ENCODE peak calls at places on chromosomes 7 and 10, in six cellular contexts. L is A549, Q is HepG2, G is K562, D is WTC11, A is H1. N is an unnamed sample.

GRCh38 chr10:6498771-6499170 is 81.3 kb downstream of the PRKCQ start:
- DNase-seq in L (no peak), Q (no peak), G (no peak), D (no peak), A (no peak), N (no peak)

GRCh38 chr7:148385009-148385682 is 205.4 kb upstream of the C7orf33 start:
- DNase-seq in L (no peak), Q (no peak), G (no peak), D (no peak), A (no peak), N (no peak)

GRCh38 chr10:35432781-35433338 is 96.6 kb downstream of the CCNY start:
- DNase-seq in L (no peak), Q (no peak), G (no peak), D (no peak), A (no peak), N (no peak)

GRCh38 chr10:72088879-72089585 is 681 bp upstream of the SPOCK2 start:
- DNase-seq in L (no peak), Q (peak), G (no peak), D (peak), A (no peak), N (no peak)

GRCh38 chr10:71864861-71865473 is 13.9 kb upstream of the PSAP start:
- DNase-seq in L (no peak), Q (no peak), G (no peak), D (no peak), A (no peak), N (no peak)

GRCh38 chr10:89235073-89235798 is 16.3 kb downstream of the LIPA start:
- DNase-seq in L (no peak), Q (no peak), G (no peak), D (no peak), A (no peak), N (no peak)

GRCh38 chr7:155643804-155644177 is 670 bp upstream of the RBM33 start:
- DNase-seq in L (peak), Q (no peak), G (no peak), D (no peak), A (no peak), N (no peak)

GRCh38 chr10:70761031-70761601 is 24.1 kb downstream of the TBATA start:
- DNase-seq in L (no peak), Q (no peak), G (no peak), D (peak), A (no peak), N (no peak)

GRCh38 chr7:44177570-44178131 is 11.6 kb downstream of the GCK start:
- DNase-seq in L (no peak), Q (no peak), G (no peak), D (no peak), A (no peak), N (no peak)

GRCh38 chr7:35760082-35760770 is 40.6 kb upstream of the SEPTIN7 start:
- DNase-seq in L (no peak), Q (no peak), G (no peak), D (no peak), A (no peak), N (no peak)

GRCh38 chr7:106858618-106859532 is 6.2 kb upstream of the PIK3CG start:
- DNase-seq in L (no peak), Q (no peak), G (peak), D (no peak), A (no peak), N (peak)

DNA sequence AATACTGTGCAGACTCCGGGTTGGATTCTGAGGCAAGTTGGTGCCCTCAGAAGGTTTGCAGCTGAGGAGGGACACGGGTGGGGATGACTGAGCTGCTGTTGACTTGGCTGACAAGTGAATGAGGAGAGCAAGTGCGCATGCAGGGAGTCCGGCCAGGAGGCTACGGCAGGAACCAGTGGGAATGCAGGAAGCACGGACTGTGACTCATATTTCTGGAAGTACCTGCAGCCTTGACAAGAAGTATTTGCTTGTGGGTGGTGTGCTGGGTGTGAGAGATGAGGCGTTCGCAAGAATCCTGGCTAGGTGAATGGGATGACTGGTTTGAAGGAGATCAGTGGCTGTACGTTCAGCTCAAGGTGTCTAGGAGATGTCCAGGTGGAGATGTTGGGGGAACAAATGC is 30.8 kb upstream of the FXYD4 start:
- DNase-seq in L (peak), Q (no peak), G (no peak), D (no peak), A (no peak), N (no peak)
- TF ChIP-seq JUN in L (no peak), Q (no peak), G (no peak), D (no peak), A (no peak), N (no peak)

GRCh38 chr10:103259989-103260388 is 14.3 kb downstream of the RPEL1 start:
- DNase-seq in L (no peak), Q (no peak), G (no peak), D (no peak), A (no peak), N (no peak)
- TF ChIP-seq JUN in L (no peak), Q (no peak), G (no peak), D (no peak), A (no peak), N (no peak)

DNA sequence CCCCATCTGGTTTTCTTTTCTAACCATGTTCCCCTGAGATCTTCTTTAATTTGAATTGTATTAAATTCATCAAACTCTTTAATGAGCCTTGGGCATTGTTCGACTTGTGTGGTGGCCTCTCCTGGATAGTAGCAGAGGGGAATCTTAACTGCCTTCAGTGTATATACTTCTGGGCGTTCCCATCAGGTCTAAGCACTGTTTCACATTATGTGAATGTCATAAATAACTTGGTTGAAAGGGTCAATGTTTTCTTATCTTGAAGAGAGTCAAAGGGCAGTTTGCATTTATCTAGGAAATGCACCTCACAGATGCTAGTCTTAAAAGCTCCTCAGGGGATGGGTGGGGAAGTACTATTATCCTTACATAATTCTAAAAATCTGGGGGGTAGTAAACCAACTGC is 169.2 kb upstream of the MEOX2 start:
- DNase-seq in L (no peak), Q (no peak), G (no peak), D (no peak), A (no peak), N (peak)
- TF ChIP-seq JUN in L (no peak), Q (no peak), G (no peak), D (no peak), A (no peak), N (no peak)

DNA sequence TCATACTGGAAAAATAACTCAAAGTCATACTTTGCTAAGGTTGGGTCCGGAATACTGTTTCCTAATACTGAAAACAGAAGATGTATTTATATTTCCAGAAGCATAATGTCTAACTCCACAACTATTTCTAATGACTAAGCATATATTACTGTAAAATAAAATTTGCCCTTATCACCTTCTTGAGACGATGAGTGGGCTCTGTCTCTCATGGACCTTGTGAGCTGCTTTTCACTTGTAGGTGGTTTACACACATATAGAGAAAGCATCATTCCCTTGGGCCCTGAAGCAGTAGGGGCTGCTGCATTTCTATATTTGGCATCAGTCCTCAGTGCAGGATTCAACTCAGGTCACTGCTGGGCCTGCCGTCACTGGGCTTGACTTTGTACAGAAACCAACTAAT is 10.7 kb upstream of the FAM13C start:
- DNase-seq in L (no peak), Q (no peak), G (no peak), D (no peak), A (no peak), N (no peak)
- TF ChIP-seq JUN in L (no peak), Q (no peak), G (no peak), D (no peak), A (no peak), N (no peak)

GRCh38 chr10:45372251-45372951 is 1.6 kb upstream of the ALOX5 start:
- DNase-seq in L (no peak), Q (no peak), G (no peak), D (no peak), A (no peak), N (no peak)

GRCh38 chr10:45375101-45375500 is 1.1 kb downstream of the ALOX5 start:
- DNase-seq in L (no peak), Q (no peak), G (no peak), D (no peak), A (no peak), N (no peak)

GRCh38 chr10:45374451-45375052 is 536 bp downstream of the ALOX5 start:
- DNase-seq in L (no peak), Q (no peak), G (peak), D (no peak), A (no peak), N (no peak)

GRCh38 chr10:45373003-45373782 is 823 bp upstream of the ALOX5 start:
- DNase-seq in L (no peak), Q (no peak), G (peak), D (peak), A (no peak), N (no peak)

GRCh38 chr10:45373783-45374450 is at the start of gene ALOX5:
- DNase-seq in L (peak), Q (no peak), G (peak), D (peak), A (no peak), N (no peak)
- TF ChIP-seq JUN in L (no peak), Q (no peak), G (no peak), D (no peak), A (no peak), N (no peak)

GRCh38 chr10:62687230-62687748 is 117.2 kb upstream of the ADO start:
- DNase-seq in L (no peak), Q (no peak), G (no peak), D (no peak), A (no peak), N (peak)
- TF ChIP-seq JUN in L (no peak), Q (no peak), G (no peak), D (no peak), A (no peak), N (peak)

GRCh38 chr10:113329121-113329596 is 223.7 kb upstream of the HABP2 start:
- DNase-seq in L (no peak), Q (no peak), G (no peak), D (no peak), A (no peak), N (no peak)
- TF ChIP-seq JUN in L (no peak), Q (no peak), G (no peak), D (no peak), A (no peak), N (no peak)